ENCODE peak calls at places on chromosomes 2 and 18, in eight cellular contexts. S, G, D, F, J, W, I and E are unnamed samples. For H3K4me1, the result is how much of the 10 kb centered on the place peaks cover.

GRCh38 chr2:31031132-31031706 is 107.0 kb downstream of the GALNT14 start:
- DNase-seq in G (no peak), I (no peak), F (no peak), J (no peak), W (no peak), D (no peak), S (no peak), E (no peak)

GRCh38 chr2:36277876-36278523 is 77.6 kb upstream of the CRIM1 start:
- DNase-seq in S (no peak), J (no peak), W (no peak), D (no peak), F (no peak), I (no peak), G (no peak), E (no peak)

GRCh38 chr2:230925879-230926765 is 1.1 kb upstream of the GPR55 start:
- DNase-seq in I (no peak), F (no peak), G (no peak), D (no peak), J (no peak), S (no peak), W (no peak), E (no peak)

GRCh38 chr18:41004320-41004719 is 950.7 kb upstream of the PIK3C3 start:
- DNase-seq in I (no peak), F (no peak), W (no peak), J (no peak), G (no peak), D (no peak), S (no peak), E (no peak)

GRCh38 chr2:173793649-173794565 is 171.3 kb downstream of the SP3 start:
- DNase-seq in D (no peak), I (no peak), S (no peak), J (no peak), F (no peak), W (no peak), G (no peak), E (no peak)

GRCh38 chr2:191222952-191223351 is 22.3 kb upstream of the MYO1B start:
- DNase-seq in G (no peak), F (no peak), J (no peak), I (no peak), D (no peak), S (no peak), W (no peak), E (no peak)

GRCh38 chr2:78535395-78535794 is 490.1 kb upstream of the REG3G start:
- DNase-seq in W (no peak), J (no peak), D (no peak), F (no peak), G (no peak), S (no peak), I (no peak), E (no peak)

GRCh38 chr2:109537565-109538221 is 76.1 kb downstream of the SEPTIN10 start:
- DNase-seq in F (no peak), S (no peak), J (no peak), W (no peak), G (no peak), D (peak), I (no peak), E (no peak)

GRCh38 chr2:214533511-214533910 is 122.7 kb downstream of the VWC2L start:
- DNase-seq in I (no peak), J (no peak), G (no peak), S (no peak), F (no peak), W (no peak), D (no peak), E (no peak)

GRCh38 chr2:19747310-19748072 is 154.3 kb downstream of the TTC32 start:
- DNase-seq in G (no peak), F (no peak), S (peak), D (peak), W (no peak), I (no peak), J (no peak), E (no peak)

GRCh38 chr2:102179061-102179460 is 7.8 kb upstream of the IL1RL2 start:
- DNase-seq in J (no peak), I (no peak), S (no peak), G (no peak), D (no peak), W (no peak), F (no peak), E (no peak)

GRCh38 chr2:102181376-102181775 is 5.4 kb upstream of the IL1RL2 start:
- DNase-seq in S (no peak), D (no peak), W (no peak), G (no peak), F (no peak), I (no peak), J (no peak), E (no peak)

GRCh38 chr2:102179788-102180686 is 6.8 kb upstream of the IL1RL2 start:
- DNase-seq in S (no peak), G (no peak), I (no peak), J (no peak), D (no peak), F (no peak), W (no peak), E (no peak)

GRCh38 chr2:102181919-102182635 is 4.7 kb upstream of the IL1RL2 start:
- DNase-seq in D (no peak), W (no peak), J (no peak), F (no peak), I (no peak), G (no peak), S (no peak), E (no peak)

DNA sequence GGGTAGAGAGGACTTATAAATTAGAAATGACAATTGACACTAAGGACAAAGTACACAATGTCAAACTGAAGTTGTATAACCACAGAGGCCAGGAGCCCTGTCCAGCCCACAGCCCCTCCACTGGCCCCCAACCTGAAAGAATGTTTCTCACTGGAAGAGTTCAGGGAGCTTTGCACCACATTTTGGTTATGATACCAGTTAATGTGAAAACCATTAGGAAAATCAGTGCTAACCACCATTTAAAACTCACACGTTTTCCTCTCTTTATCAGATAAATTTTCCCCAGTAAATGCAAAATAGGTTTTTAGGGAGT is 6.2 kb upstream of the IL1RL2 start:
- DNase-seq in G (no peak), D (no peak), F (no peak), W (no peak), J (no peak), S (no peak), I (no peak), E (no peak)
- H3K4me1 ChIP-seq in G (under half), D (under half), F (under half), W (under half), J (under half), S (under half), I (under half), E (under half)

GRCh38 chr2:157480182-157480961 is 36.5 kb upstream of the CYTIP start:
- DNase-seq in W (no peak), J (no peak), G (no peak), D (peak), F (no peak), S (no peak), I (peak), E (peak)
- H3K27ac ChIP-seq in W (no peak), J (no peak), G (no peak), D (no peak), F (no peak), S (no peak), I (peak), E (no peak)

GRCh38 chr2:151805343-151805742 is 22.9 kb downstream of the ARL5A start:
- DNase-seq in I (no peak), J (no peak), F (no peak), D (no peak), W (no peak), S (no peak), G (no peak), E (no peak)
- H3K4me3 ChIP-seq in I (no peak), J (no peak), F (no peak), D (no peak), W (no peak), S (no peak), G (no peak), E (no peak)

GRCh38 chr2:71639735-71640134 is 186.4 kb downstream of the DYSF start:
- DNase-seq in F (no peak), W (no peak), I (no peak), J (no peak), G (no peak), S (no peak), D (no peak), E (no peak)

GRCh38 chr2:71637168-71637567 is 183.8 kb downstream of the DYSF start:
- DNase-seq in J (no peak), G (no peak), F (no peak), I (no peak), D (no peak), S (no peak), W (no peak), E (no peak)

GRCh38 chr2:71637736-71638135 is 184.4 kb downstream of the DYSF start:
- DNase-seq in F (no peak), G (no peak), S (no peak), I (no peak), D (no peak), J (no peak), W (no peak), E (no peak)

GRCh38 chr2:71634571-71634970 is 181.2 kb downstream of the DYSF start:
- DNase-seq in D (no peak), G (no peak), F (no peak), W (no peak), I (no peak), S (no peak), J (no peak), E (no peak)

GRCh38 chr2:71635798-71636197 is 182.4 kb downstream of the DYSF start:
- DNase-seq in S (no peak), J (no peak), F (no peak), I (no peak), W (no peak), D (no peak), G (no peak), E (no peak)
- H3K4me1 ChIP-seq in S (under half), J (under half), F (under half), I (under half), W (under half), D (under half), G (under half), E (under half)

DNA sequence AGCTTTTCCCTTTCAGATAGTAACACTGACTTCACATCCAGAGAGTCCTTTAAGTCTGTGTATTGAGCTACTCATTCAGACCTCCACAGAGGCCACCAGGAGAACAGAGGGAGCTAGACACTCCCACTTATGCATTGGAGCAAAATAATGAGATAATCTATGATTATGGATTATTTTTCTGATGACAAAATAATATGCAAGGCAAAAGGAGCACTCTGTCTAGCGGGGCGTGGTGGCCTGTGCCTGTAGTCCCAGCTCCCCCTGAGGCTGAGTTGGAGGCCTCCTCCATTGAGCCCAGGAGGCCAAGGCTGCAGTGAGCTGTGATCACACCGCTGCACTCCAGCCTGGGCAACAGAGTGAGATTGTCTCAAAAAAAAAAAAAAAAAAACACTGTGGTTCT is 1.7 kb upstream of the ROCK2 start:
- DNase-seq in G (no peak), I (no peak), W (no peak), F (no peak), J (no peak), S (no peak), D (peak), E (no peak)
- H3K27ac ChIP-seq in G (peak), I (peak), W (peak), F (peak), J (no peak), S (peak), D (peak), E (peak)